ENCODE peak calls at places on chromosomes 3 and 15, in eight cellular contexts. X is GM23248; G is GM06990; K is mesenchymal stem cell; L is lower lobe of right lung; W is HAP-1; B is heart right ventricle; M is CD8-positive, alpha-beta memory T cell. T is an unnamed sample.

GRCh38 chr3:194844046-194844445 is 158.4 kb downstream of the FAM43A start:
- DNase-seq in W (no peak), G (no peak), M (no peak), K (no peak), X (no peak), B (no peak), L (no peak), T (no peak)

GRCh38 chr3:194135806-194136518 is at the start of gene HES1:
- DNase-seq in G (peak; percentile 92), B (peak; percentile 92), L (peak; percentile 95), K (peak; percentile 99), W (peak; percentile 95), X (peak; percentile 98), M (no peak), T (peak; percentile 92)

GRCh38 chr3:171168086-171168485 is 141.6 kb upstream of the SLC2A2 start:
- DNase-seq in G (no peak), M (no peak), B (no peak), X (peak; percentile 78), K (peak; percentile 31), W (no peak), L (no peak), T (no peak)

GRCh38 chr15:59284768-59285368 is 78.2 kb downstream of the LDHAL6B start:
- DNase-seq in K (no peak), B (no peak), G (no peak), M (no peak), L (no peak), W (no peak), X (no peak), T (no peak)

GRCh38 chr3:197520311-197521276 is 35.2 kb downstream of the BDH1 start:
- DNase-seq in B (no peak), K (peak; percentile 89), L (peak; percentile 70), W (no peak), M (no peak), X (no peak), G (no peak), T (peak; percentile 81)

GRCh38 chr3:171838218-171838720 is 4.9 kb upstream of the TMEM212 start:
- DNase-seq in M (no peak), X (peak; percentile 82), L (no peak), K (peak; percentile 88), G (no peak), B (peak; percentile 39), W (no peak), T (no peak)

GRCh38 chr3:114331007-114331406 is 37.2 kb downstream of the TIGIT start:
- DNase-seq in B (no peak), K (no peak), G (no peak), L (no peak), W (no peak), X (no peak), M (no peak), T (no peak)

GRCh38 chr3:184602406-184603155 is 41.0 kb downstream of the EPHB3 start:
- DNase-seq in W (no peak), M (no peak), X (no peak), L (no peak), B (no peak), G (no peak), K (peak; percentile 34), T (no peak)

GRCh38 chr3:150302246-150302645 is 105.9 kb upstream of the TSC22D2 start:
- DNase-seq in G (no peak), B (no peak), K (peak; percentile 31), W (no peak), L (no peak), X (peak; percentile 13), M (no peak), T (no peak)

GRCh38 chr3:193080821-193081220 is 160.2 kb upstream of the PLAAT1 start:
- DNase-seq in X (no peak), W (no peak), G (no peak), L (no peak), K (no peak), M (no peak), B (no peak), T (no peak)

GRCh38 chr3:193078996-193079731 is 161.5 kb upstream of the MB21D2 start:
- DNase-seq in K (no peak), L (no peak), X (no peak), W (peak; percentile 61), G (no peak), M (no peak), B (no peak), T (no peak)
- H3K4me3 ChIP-seq in K (no peak overlapping the region), L (no peak overlapping the region), X (no peak overlapping the region), W (no peak overlapping the region), G (no peak overlapping the region), M (no peak overlapping the region), B (no peak overlapping the region), T (no peak overlapping the region)

GRCh38 chr3:30657914-30658313 is 51.5 kb downstream of the TGFBR2 start:
- DNase-seq in K (no peak), B (no peak), M (no peak), G (no peak), W (no peak), X (peak; percentile 50), L (no peak), T (no peak)
- H3K4me3 ChIP-seq in K (no peak overlapping the region), B (no peak overlapping the region), M (peak overlapping the region; percentile 12), G (no peak overlapping the region), W (no peak overlapping the region), X (peak overlapping the region; percentile 53), L (no peak overlapping the region), T (no peak overlapping the region)

DNA sequence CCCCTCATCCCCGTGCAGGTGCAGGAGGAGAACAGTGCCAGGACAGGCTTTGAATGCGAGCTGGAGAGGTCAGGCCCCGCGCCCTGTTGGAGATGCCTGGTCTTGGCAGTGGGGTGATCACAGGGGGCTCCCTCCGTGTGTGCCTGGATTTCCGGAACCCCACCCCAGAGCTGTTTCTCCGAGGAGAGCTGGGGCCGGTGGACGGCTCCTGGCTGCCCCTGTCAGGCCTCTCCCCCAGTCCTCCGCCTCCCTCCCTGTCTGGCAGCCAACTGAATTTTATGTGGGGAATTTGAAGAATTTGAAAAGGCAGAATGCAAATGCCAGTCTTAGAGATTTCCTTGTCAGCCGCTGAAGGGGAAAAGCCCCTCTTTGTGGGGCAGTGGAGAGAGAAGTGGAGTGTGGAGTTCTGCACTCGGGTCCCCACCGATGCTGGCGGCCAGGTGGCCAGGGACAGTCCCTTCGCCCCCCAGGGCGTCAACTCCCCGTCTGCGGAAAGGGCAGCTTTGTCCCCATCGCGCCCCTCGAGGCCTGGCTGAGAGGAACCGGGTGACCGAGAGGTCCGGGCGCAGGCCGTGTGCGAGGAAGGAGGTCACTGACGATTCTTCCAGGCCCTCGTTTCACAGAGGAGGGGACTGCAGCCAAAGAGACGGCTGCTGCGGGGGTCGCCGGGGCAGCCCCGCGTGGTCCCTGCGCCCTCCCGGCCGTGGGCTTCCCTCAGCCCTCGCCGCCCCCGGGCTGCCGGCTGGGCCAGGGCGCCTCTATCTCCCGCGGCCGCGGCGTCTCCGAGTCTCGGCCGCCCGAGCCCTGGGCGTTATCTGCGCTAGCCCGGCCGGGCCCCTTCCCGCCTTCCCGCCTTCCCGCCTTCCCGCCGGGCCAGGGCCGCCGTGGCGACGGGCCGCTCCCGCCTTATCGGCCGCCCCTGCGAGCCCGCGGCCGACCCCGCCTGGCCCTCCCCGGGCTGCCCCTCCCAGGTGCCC is 56.0 kb upstream of the LCTL start:
- DNase-seq in M (no peak), X (peak; percentile 43), K (no peak), G (no peak), B (no peak), L (peak; percentile 47), W (peak; percentile 64), T (no peak)
- H3K4me3 ChIP-seq in M (no peak overlapping the region), X (no peak overlapping the region), K (no peak overlapping the region), G (no peak overlapping the region), B (peak overlapping the region; percentile 27), L (peak overlapping the region; percentile 43), W (no peak overlapping the region), T (no peak overlapping the region)

GRCh38 chr3:46566040-46566631 is at the start of gene LRRC2:
- DNase-seq in K (peak; percentile 86), X (peak; percentile 81), L (no peak), B (peak; percentile 66), W (peak; percentile 43), G (no peak), M (no peak), T (no peak)
- H3K4me3 ChIP-seq in K (peak within 1 kb of the TSS; percentile 64), X (peak within 1 kb of the TSS; percentile 78), L (peak within 1 kb of the TSS; percentile 57), B (peak within 1 kb of the TSS; percentile 43), W (peak within 1 kb of the TSS; percentile 35), G (no peak within 1 kb of the TSS), M (peak within 1 kb of the TSS; percentile 41), T (peak within 1 kb of the TSS; percentile 41)

T was measured in left lung.